ENCODE peak calls at places on chromosomes 2 and 18, in four cellular contexts. J is epithelial cell of esophagus, G is choroid plexus epithelial cell, P is esophagus squamous epithelium. T is an unnamed sample.

GRCh38 chr18:57923606-57924005 is 120.4 kb upstream of the NEDD4L start:
- DNase-seq in P (no peak), G (no peak), J (no peak), T (no peak)

GRCh38 chr2:19879115-19879514 is 22.7 kb downstream of the TTC32 start:
- DNase-seq in J (no peak), P (no peak), G (no peak), T (no peak)

GRCh38 chr2:202718614-202719013 is 83.8 kb downstream of the FAM117B start:
- DNase-seq in P (no peak), G (peak; percentile 44), J (peak; percentile 69), T (peak; percentile 49)

GRCh38 chr2:202762546-202762945 is 109.0 kb downstream of the ICA1L start:
- DNase-seq in G (peak; percentile 62), J (no peak), P (no peak), T (no peak)

GRCh38 chr2:238551091-238551490 is 124.4 kb downstream of the ASB1 start:
- DNase-seq in P (no peak), J (peak; percentile 21), G (no peak), T (peak; percentile 60)

GRCh38 chr18:15005313-15006130 is 257.6 kb downstream of the ANKRD30B start:
- DNase-seq in G (no peak), P (no peak), J (no peak), T (no peak)

GRCh38 chr18:76619342-76620315 is 124.6 kb upstream of the ZNF516 start:
- DNase-seq in J (peak; percentile 95), G (peak; percentile 82), P (no peak), T (peak; percentile 90)

GRCh38 chr18:54713386-54713785 is 114.9 kb upstream of the RAB27B start:
- DNase-seq in G (no peak), J (no peak), P (no peak), T (no peak)

GRCh38 chr2:235746257-235746934 is 252.6 kb downstream of the AGAP1 start:
- DNase-seq in P (no peak), J (peak; percentile 86), G (peak; percentile 93), T (peak; percentile 90)

GRCh38 chr18:57981629-57982028 is 62.4 kb upstream of the NEDD4L start:
- DNase-seq in P (no peak), G (no peak), J (no peak), T (no peak)

GRCh38 chr2:45826889-45827635 is 175.6 kb downstream of the PRKCE start:
- DNase-seq in P (no peak), J (no peak), G (no peak), T (peak; percentile 44)

GRCh38 chr18:24656571-24656971 is 196.1 kb downstream of the HRH4 start:
- DNase-seq in G (no peak), P (no peak), J (peak; percentile 22), T (peak; percentile 41)

GRCh38 chr2:66794115-66794514 is 359.2 kb downstream of the MEIS1 start:
- DNase-seq in J (no peak), G (no peak), P (no peak), T (no peak)

GRCh38 chr2:55628931-55629330 is 11.5 kb upstream of the PPP4R3B start:
- DNase-seq in J (peak; percentile 22), G (no peak), P (no peak), T (no peak)

GRCh38 chr2:50444286-50444685 is 587.6 kb downstream of the NRXN1 start:
- DNase-seq in G (no peak), J (peak; percentile 76), P (no peak), T (peak; percentile 51)

GRCh38 chr18:23226930-23227728 is 91.8 kb downstream of the CABLES1 start:
- DNase-seq in P (no peak), G (peak; percentile 84), J (peak; percentile 61), T (peak; percentile 35)

GRCh38 chr2:144886847-144887246 is 366.9 kb upstream of the ZEB2 start:
- DNase-seq in J (no peak), G (no peak), P (no peak), T (no peak)

GRCh38 chr2:95158891-95159619 is 593 bp downstream of the ZNF514 start:
- DNase-seq in P (no peak), J (peak; percentile 37), G (peak; percentile 56), T (peak; percentile 4)

DNA sequence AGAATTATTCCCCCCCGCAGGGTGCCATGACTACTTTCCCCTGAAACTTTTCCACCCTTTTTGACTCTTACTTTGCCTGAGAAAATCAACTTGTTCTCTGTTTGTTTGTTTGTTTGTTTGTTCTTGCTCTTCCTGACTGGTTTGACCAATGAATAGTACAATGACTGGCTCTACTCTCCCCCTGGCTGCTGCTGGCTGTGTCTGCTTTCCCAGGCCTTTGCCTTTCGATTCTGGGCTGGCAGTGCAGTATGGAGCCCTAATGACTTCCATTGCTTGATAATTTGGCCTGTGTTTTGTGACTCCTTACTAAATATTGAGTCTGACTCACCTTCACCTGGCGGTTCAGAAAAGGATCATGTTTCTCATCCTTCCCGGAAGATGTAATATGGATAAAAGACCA is 241.1 kb downstream of the TMEM182 start:
- DNase-seq in J (no peak), P (no peak), G (no peak), T (no peak)
- TF ChIP-seq CTCF in J (no peak), P (no peak), G (no peak), T (no peak)

GRCh38 chr18:5106730-5107129 is 90.3 kb downstream of the AKAIN1 start:
- DNase-seq in P (no peak), G (no peak), J (peak; percentile 10), T (no peak)
- TF ChIP-seq CTCF in P (no peak), G (no peak), J (no peak), T (peak; percentile 23)

GRCh38 chr2:38037757-38038615 is 38.0 kb downstream of the CYP1B1 start:
- DNase-seq in P (no peak), J (peak; percentile 72), G (peak; percentile 92), T (no peak)
- TF ChIP-seq CTCF in P (peak; percentile 17), J (no peak), G (peak; percentile 70), T (no peak)

GRCh38 chr2:74646829-74647482 is 1.2 kb downstream of the M1AP start:
- DNase-seq in G (no peak), J (no peak), P (no peak), T (no peak)

GRCh38 chr2:74646201-74646600 is 1.9 kb downstream of the M1AP start:
- DNase-seq in P (no peak), J (no peak), G (peak; percentile 22), T (no peak)

GRCh38 chr2:74653589-74653984 is 460 bp upstream of the SEMA4F start:
- DNase-seq in G (no peak), J (no peak), P (no peak), T (no peak)

DNA sequence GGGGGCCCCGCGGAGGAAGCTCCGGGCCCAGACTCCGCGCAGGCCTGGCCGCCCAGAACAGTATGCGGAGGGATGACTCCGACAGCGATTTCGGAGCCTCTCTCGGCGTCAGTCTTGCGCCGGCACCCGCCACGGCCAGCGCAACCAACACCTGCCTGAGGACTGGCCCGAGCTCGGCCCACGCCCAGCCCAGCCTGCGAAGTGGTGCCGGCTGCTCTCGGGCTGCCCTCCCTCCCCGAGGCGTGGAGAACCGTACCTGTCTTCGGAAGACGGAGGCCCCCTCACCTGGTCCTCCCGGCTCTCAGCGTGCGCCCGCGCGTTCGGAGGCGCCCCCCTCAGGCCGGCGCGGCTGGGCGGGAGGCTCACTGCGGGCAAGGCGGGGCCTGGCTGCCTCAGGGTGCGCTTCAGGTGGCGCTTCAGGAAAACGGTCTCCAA is at the start of gene M1AP:
- DNase-seq in J (peak; percentile 43), G (no peak), P (no peak), T (no peak)
- TF ChIP-seq CTCF in J (no peak), G (no peak), P (no peak), T (no peak)

GRCh38 chr2:44247924-44248323 is 27.4 kb upstream of the SLC3A1 start:
- DNase-seq in G (no peak), P (no peak), J (no peak), T (no peak)
- TF ChIP-seq CTCF in G (no peak), P (no peak), J (no peak), T (no peak)

GRCh38 chr18:79679552-79680099 is at the start of gene CTDP1:
- DNase-seq in P (peak; percentile 78), J (peak; percentile 96), G (peak; percentile 95), T (peak; percentile 89)

GRCh38 chr18:79680891-79681339 is 1.3 kb downstream of the CTDP1 start:
- DNase-seq in G (no peak), J (no peak), P (no peak), T (no peak)

GRCh38 chr18:79678665-79679551 is 695 bp upstream of the CTDP1 start:
- DNase-seq in J (peak; percentile 100), P (peak; percentile 97), G (peak; percentile 99), T (peak; percentile 98)

GRCh38 chr18:79681484-79682387 is 2.1 kb downstream of the CTDP1 start:
- DNase-seq in G (peak; percentile 7), P (no peak), J (no peak), T (no peak)

GRCh38 chr18:79680100-79680879 is 687 bp downstream of the CTDP1 start:
- DNase-seq in J (peak; percentile 81), G (peak; percentile 66), P (no peak), T (peak; percentile 55)
- TF ChIP-seq CTCF in J (no peak), G (peak; percentile 2), P (no peak), T (no peak)

GRCh38 chr2:170361359-170361936 is 183.5 kb downstream of the MYO3B start:
- DNase-seq in G (peak; percentile 76), P (no peak), J (peak; percentile 68), T (peak; percentile 77)
- TF ChIP-seq CTCF in G (peak; percentile 84), P (peak; percentile 55), J (peak; percentile 77), T (peak; percentile 76)

T was measured in MCF 10A.